ENCODE peak calls at places on chromosomes 1 and 21, in ten cellular contexts. U is ELR; G is lung microvascular endothelial cell; Z is left lung; M is Kasumi-1; O is activated naive CD4-positive, alpha-beta T cell treated with anti-CD3 and anti-CD28 coated beads, Interleukin-2, amount 50 U/mL, for 72 hours; A is HTR-8/SVneo; S is Calu3; C is anterior cingulate cortex; L is neuronal stem cell. B is an unnamed sample.

GRCh38 chr1:9643351-9644256 is 7.9 kb upstream of the PIK3CD start:
- DNase-seq in U (no peak), G (no peak), Z (peak), M (peak), O (no peak), A (no peak), S (no peak), C (no peak), L (no peak), B (no peak)

GRCh38 chr1:59601811-59602210 is 212.9 kb upstream of the HOOK1 start:
- DNase-seq in U (no peak), G (no peak), Z (no peak), M (no peak), O (no peak), A (no peak), S (no peak), C (no peak), L (no peak), B (no peak)

GRCh38 chr1:24425446-24425845 is 9.8 kb downstream of the NIPAL3 start:
- DNase-seq in U (no peak), G (no peak), Z (no peak), M (no peak), O (no peak), A (no peak), S (no peak), C (no peak), L (no peak), B (no peak)

GRCh38 chr1:210260087-210260486 is 27.5 kb downstream of the SERTAD4 start:
- DNase-seq in U (no peak), G (no peak), Z (no peak), M (no peak), O (no peak), A (no peak), S (no peak), C (no peak), L (no peak), B (no peak)

GRCh38 chr1:171596119-171596518 is 25.9 kb upstream of the MYOCOS start:
- DNase-seq in U (no peak), G (no peak), Z (no peak), M (no peak), O (no peak), A (no peak), S (no peak), C (no peak), L (no peak), B (no peak)

GRCh38 chr1:106749491-106749890 is 307.0 kb upstream of the PRMT6 start:
- DNase-seq in U (no peak), G (no peak), Z (no peak), M (no peak), O (no peak), A (no peak), S (no peak), C (no peak), L (no peak), B (no peak)

GRCh38 chr1:226738995-226739695 is at the start of gene ITPKB:
- DNase-seq in U (peak), G (peak), Z (peak), M (peak), O (no peak), A (peak), S (peak), C (no peak), L (no peak), B (peak)

GRCh38 chr1:157147906-157148717 is 9.9 kb upstream of the ETV3 start:
- DNase-seq in U (peak), G (peak), Z (no peak), M (no peak), O (no peak), A (no peak), S (no peak), C (no peak), L (no peak), B (no peak)

GRCh38 chr21:35849131-35849530 is 211.2 kb downstream of the SETD4 start:
- DNase-seq in U (no peak), G (no peak), Z (no peak), M (no peak), O (no peak), A (no peak), S (no peak), C (no peak), L (no peak), B (no peak)

GRCh38 chr1:47824297-47824696 is 172.9 kb downstream of the TRABD2B start:
- DNase-seq in U (no peak), G (no peak), Z (no peak), M (no peak), O (no peak), A (no peak), S (no peak), C (no peak), L (no peak), B (no peak)

GRCh38 chr1:201245082-201245481 is 38.2 kb upstream of the PKP1 start:
- DNase-seq in U (no peak), G (no peak), Z (no peak), M (no peak), O (no peak), A (no peak), S (no peak), C (no peak), L (no peak), B (peak)

B was measured in mucosa of gallbladder.